ENCODE peak calls at places on chromosomes 1 and 21, in nine cellular contexts. U is CD4-positive, CD25-positive, alpha-beta regulatory T cell; R is PC-9; X is uterus; K is tibial artery; T is adrenal gland; W is heart left ventricle; O is GM23248; S is colonic mucosa. H is an unnamed sample.

GRCh38 chr1:53408013-53408754 is 51.0 kb upstream of the DMRTB1 start:
- DNase-seq in K (no peak), U (no peak), W (no peak), X (no peak), R (no peak), O (peak; percentile 61), S (no peak), T (no peak), H (no peak)

GRCh38 chr1:98761238-98761637 is 99.7 kb downstream of the SNX7 start:
- DNase-seq in T (no peak), R (no peak), X (no peak), S (no peak), U (no peak), O (no peak), W (no peak), K (no peak), H (peak; percentile 38)

GRCh38 chr1:165434264-165434663 is 10.7 kb downstream of the RXRG start:
- DNase-seq in X (no peak), T (no peak), R (no peak), S (no peak), K (no peak), W (no peak), U (no peak), O (no peak), H (no peak)

GRCh38 chr1:35499230-35499629 is 58.0 kb downstream of the KIAA0319L start:
- DNase-seq in W (no peak), T (no peak), U (no peak), X (no peak), R (no peak), O (no peak), S (no peak), K (no peak), H (no peak)

GRCh38 chr1:223700942-223701637 is 11.2 kb upstream of the CAPN2 start:
- DNase-seq in X (peak; percentile 63), R (peak; percentile 91), U (no peak), O (peak; percentile 98), K (peak; percentile 51), W (peak; percentile 56), T (peak; percentile 76), S (no peak), H (peak; percentile 60)

GRCh38 chr21:42941696-42942085 is 16.3 kb upstream of the ERVH48-1 start:
- DNase-seq in R (no peak), K (no peak), U (no peak), O (no peak), X (no peak), T (no peak), S (no peak), W (no peak), H (no peak)

GRCh38 chr1:1833456-1833855 is 55.2 kb upstream of the NADK start:
- DNase-seq in K (no peak), T (peak; percentile 77), R (no peak), W (no peak), X (no peak), U (no peak), O (no peak), S (no peak), H (peak; percentile 37)

GRCh38 chr1:154943649-154944421 is 7.3 kb upstream of the PMVK start:
- DNase-seq in U (no peak), T (no peak), K (no peak), O (peak; percentile 48), W (no peak), R (peak; percentile 35), X (no peak), S (peak; percentile 62), H (peak; percentile 52)

GRCh38 chr21:42651515-42652401 is 1.7 kb upstream of the PDE9A start:
- DNase-seq in O (no peak), X (no peak), S (peak; percentile 78), U (no peak), K (no peak), T (no peak), R (peak; percentile 24), W (no peak), H (no peak)

GRCh38 chr1:26127235-26128163 is 15.9 kb downstream of the PDIK1L start:
- DNase-seq in K (no peak), T (no peak), S (peak; percentile 53), W (no peak), O (no peak), R (no peak), X (no peak), U (no peak), H (no peak)

GRCh38 chr1:93679546-93679945 is 2.1 kb downstream of the BCAR3 start:
- DNase-seq in W (no peak), O (no peak), T (no peak), K (no peak), S (no peak), X (no peak), U (no peak), R (no peak), H (no peak)

GRCh38 chr1:54850737-54851136 is 36.3 kb downstream of the DHCR24 start:
- DNase-seq in O (peak; percentile 99), S (no peak), U (no peak), W (no peak), K (peak; percentile 35), X (no peak), R (no peak), T (no peak), H (no peak)

GRCh38 chr1:226784081-226785049 is 45.3 kb upstream of the ITPKB start:
- DNase-seq in S (no peak), U (no peak), X (no peak), W (no peak), O (no peak), R (no peak), T (no peak), K (no peak), H (no peak)

GRCh38 chr1:153509729-153510354 is 25.9 kb downstream of the S100A6 start:
- DNase-seq in R (peak; percentile 50), S (peak; percentile 82), O (peak; percentile 40), T (peak; percentile 61), X (no peak), K (no peak), U (peak; percentile 50), W (peak; percentile 52), H (peak; percentile 43)

GRCh38 chr1:31625561-31626272 is 8.2 kb downstream of the HCRTR1 start:
- DNase-seq in U (no peak), W (no peak), S (no peak), O (peak; percentile 88), X (no peak), T (peak; percentile 50), K (no peak), R (no peak), H (no peak)

GRCh38 chr1:204161609-204162497 is 4.3 kb downstream of the REN start:
- DNase-seq in U (no peak), R (no peak), S (no peak), X (no peak), O (no peak), W (no peak), T (no peak), K (no peak), H (no peak)
- H3K27ac ChIP-seq in U (no peak overlapping the region), R (peak overlapping the region; percentile 28), S (no peak overlapping the region), X (no peak overlapping the region), O (no peak overlapping the region), W (no peak overlapping the region), T (no peak overlapping the region), K (no peak overlapping the region), H (no peak overlapping the region)

GRCh38 chr1:47758341-47759237 is 238.6 kb downstream of the TRABD2B start:
- DNase-seq in W (peak; percentile 60), U (no peak), X (peak; percentile 36), O (no peak), K (peak; percentile 78), T (peak; percentile 30), R (no peak), S (no peak), H (no peak)
- H3K4me1 ChIP-seq in W (peaks cover 3% of the 10 kb centered on the region), U (no peaks in the 10 kb centered on the region), X (no peaks in the 10 kb centered on the region), O (no peaks in the 10 kb centered on the region), K (peaks cover 61% of the 10 kb centered on the region), T (no peaks in the 10 kb centered on the region), R (no peaks in the 10 kb centered on the region), S (no peaks in the 10 kb centered on the region), H (peaks cover 11% of the 10 kb centered on the region)

GRCh38 chr1:156658945-156659574 is 17.1 kb downstream of the BCAN start:
- DNase-seq in K (no peak), W (no peak), X (no peak), U (no peak), O (no peak), T (no peak), R (no peak), S (no peak), H (no peak)
- H3K27ac ChIP-seq in K (peak overlapping the region; percentile 73), W (no peak overlapping the region), X (peak overlapping the region; percentile 87), U (no peak overlapping the region), O (peak overlapping the region; percentile 25), T (no peak overlapping the region), R (no peak overlapping the region), S (peak overlapping the region; percentile 26), H (no peak overlapping the region)

DNA sequence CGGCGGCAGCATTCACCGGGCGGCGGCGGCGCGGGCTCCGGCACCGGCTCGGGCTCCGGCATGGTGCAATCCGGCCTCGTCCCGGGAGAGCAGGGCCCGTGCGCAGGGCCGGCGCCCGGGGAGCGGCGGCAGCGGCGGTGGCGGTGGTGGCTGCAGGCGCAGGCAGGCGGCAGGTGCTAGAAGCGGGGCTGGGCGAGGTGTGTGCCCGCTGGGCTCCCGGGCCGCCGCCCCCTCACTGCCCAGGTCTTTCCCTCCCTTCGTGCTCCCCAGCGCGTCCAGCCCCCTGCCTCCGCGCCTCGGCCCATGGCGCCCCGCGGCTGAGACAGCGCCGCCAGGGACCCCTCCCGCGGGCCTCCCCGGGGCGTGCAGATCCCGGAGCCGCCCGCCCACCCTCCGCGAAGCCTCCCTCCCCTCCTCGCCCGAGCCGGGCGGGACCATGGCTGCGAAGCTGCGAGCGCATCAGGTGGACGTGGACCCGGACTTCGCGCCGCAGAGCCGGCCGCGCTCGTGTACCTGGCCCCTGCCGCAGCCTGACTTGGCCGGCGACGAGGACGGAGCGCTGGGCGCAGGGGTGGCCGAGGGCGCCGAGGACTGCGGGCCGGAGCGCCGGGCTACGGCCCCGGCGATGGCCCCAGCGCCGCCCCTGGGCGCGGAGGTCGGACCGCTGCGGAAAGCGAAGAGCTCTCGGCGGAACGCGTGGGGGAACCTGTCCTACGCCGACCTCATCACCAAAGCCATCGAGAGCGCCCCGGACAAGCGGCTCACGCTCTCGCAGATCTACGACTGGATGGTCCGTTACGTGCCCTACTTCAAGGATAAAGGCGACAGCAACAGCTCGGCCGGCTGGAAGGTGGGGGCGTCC is 492 bp downstream of the FOXO6 start:
- DNase-seq in K (no peak), R (no peak), S (peak; percentile 34), W (peak; percentile 26), O (peak; percentile 47), X (no peak), T (no peak), U (peak; percentile 30), H (no peak)
- H3K4me1 ChIP-seq in K (peaks cover 68% of the 10 kb centered on the region), R (peaks cover 57% of the 10 kb centered on the region), S (peaks cover 20% of the 10 kb centered on the region), W (peaks cover 68% of the 10 kb centered on the region), O (no peaks in the 10 kb centered on the region), X (peaks cover 8% of the 10 kb centered on the region), T (peaks cover 19% of the 10 kb centered on the region), U (peaks cover 22% of the 10 kb centered on the region), H (peaks cover 22% of the 10 kb centered on the region)

H was measured in testis.